ENCODE peak calls at places on chromosomes 13 and 19, in nine cellular contexts. One of them, this sample, is unnamed.

GRCh38 chr13:106373989-106374572 is 161.4 kb downstream of the EFNB2 start:
- DNase-seq in NCI-H1417: no peak
- DNase-seq in IMR-90: peak
- DNase-seq in MCF 10A: peak
- DNase-seq in ELR: no peak
- DNase-seq in activated T-cell treated with anti-CD3 and anti-CD28 coated beads, Interleukin-2, amount 50 U/mL, for 48 hours: peak
- DNase-seq in endothelial cell: no peak
- DNase-seq in right lobe of liver: no peak
- DNase-seq in CD8-positive, alpha-beta T cell: no peak
- DNase-seq in this sample: peak

GRCh38 chr13:23455401-23456185 is 22.1 kb upstream of the SACS start:
- DNase-seq in CD8-positive, alpha-beta T cell: no peak
- DNase-seq in right lobe of liver: peak
- DNase-seq in MCF 10A: peak
- DNase-seq in activated T-cell treated with anti-CD3 and anti-CD28 coated beads, Interleukin-2, amount 50 U/mL, for 48 hours: no peak
- DNase-seq in endothelial cell: no peak
- DNase-seq in ELR: peak
- DNase-seq in NCI-H1417: no peak
- DNase-seq in IMR-90: no peak
- DNase-seq in this sample: peak

GRCh38 chr13:112251930-112252585 is 124.1 kb upstream of the SPACA7 start:
- DNase-seq in right lobe of liver: no peak
- DNase-seq in CD8-positive, alpha-beta T cell: no peak
- DNase-seq in NCI-H1417: no peak
- DNase-seq in IMR-90: no peak
- DNase-seq in ELR: no peak
- DNase-seq in endothelial cell: no peak
- DNase-seq in MCF 10A: no peak
- DNase-seq in activated T-cell treated with anti-CD3 and anti-CD28 coated beads, Interleukin-2, amount 50 U/mL, for 48 hours: no peak
- DNase-seq in this sample: no peak

GRCh38 chr19:46009530-46010510 is 13.0 kb downstream of the PGLYRP1 start:
- DNase-seq in ELR: peak
- DNase-seq in endothelial cell: peak
- DNase-seq in right lobe of liver: peak
- DNase-seq in activated T-cell treated with anti-CD3 and anti-CD28 coated beads, Interleukin-2, amount 50 U/mL, for 48 hours: peak
- DNase-seq in NCI-H1417: peak
- DNase-seq in MCF 10A: peak
- DNase-seq in IMR-90: peak
- DNase-seq in CD8-positive, alpha-beta T cell: peak
- DNase-seq in this sample: peak

GRCh38 chr13:33057019-33057785 is 41.0 kb downstream of the KL start:
- DNase-seq in IMR-90: peak
- DNase-seq in MCF 10A: peak
- DNase-seq in CD8-positive, alpha-beta T cell: no peak
- DNase-seq in right lobe of liver: no peak
- DNase-seq in activated T-cell treated with anti-CD3 and anti-CD28 coated beads, Interleukin-2, amount 50 U/mL, for 48 hours: no peak
- DNase-seq in endothelial cell: peak
- DNase-seq in ELR: peak
- DNase-seq in NCI-H1417: no peak
- DNase-seq in this sample: peak

GRCh38 chr19:17156947-17157302 is 58.2 kb upstream of the USE1 start:
- DNase-seq in CD8-positive, alpha-beta T cell: no peak
- DNase-seq in MCF 10A: no peak
- DNase-seq in IMR-90: no peak
- DNase-seq in NCI-H1417: no peak
- DNase-seq in right lobe of liver: no peak
- DNase-seq in activated T-cell treated with anti-CD3 and anti-CD28 coated beads, Interleukin-2, amount 50 U/mL, for 48 hours: no peak
- DNase-seq in ELR: no peak
- DNase-seq in endothelial cell: no peak
- DNase-seq in this sample: no peak

GRCh38 chr19:41548954-41549688 is 26.8 kb upstream of the CEACAM21 start:
- DNase-seq in right lobe of liver: no peak
- DNase-seq in ELR: no peak
- DNase-seq in NCI-H1417: no peak
- DNase-seq in activated T-cell treated with anti-CD3 and anti-CD28 coated beads, Interleukin-2, amount 50 U/mL, for 48 hours: peak
- DNase-seq in MCF 10A: no peak
- DNase-seq in IMR-90: no peak
- DNase-seq in endothelial cell: peak
- DNase-seq in CD8-positive, alpha-beta T cell: peak
- DNase-seq in this sample: no peak

GRCh38 chr13:113520571-113520970 is 30.1 kb upstream of the DCUN1D2 start:
- DNase-seq in MCF 10A: no peak
- DNase-seq in ELR: no peak
- DNase-seq in CD8-positive, alpha-beta T cell: no peak
- DNase-seq in NCI-H1417: no peak
- DNase-seq in right lobe of liver: no peak
- DNase-seq in endothelial cell: no peak
- DNase-seq in IMR-90: no peak
- DNase-seq in activated T-cell treated with anti-CD3 and anti-CD28 coated beads, Interleukin-2, amount 50 U/mL, for 48 hours: no peak
- DNase-seq in this sample: no peak

GRCh38 chr19:47124937-47125668 is 5.5 kb upstream of the SAE1 start:
- DNase-seq in CD8-positive, alpha-beta T cell: no peak
- DNase-seq in NCI-H1417: peak
- DNase-seq in endothelial cell: no peak
- DNase-seq in activated T-cell treated with anti-CD3 and anti-CD28 coated beads, Interleukin-2, amount 50 U/mL, for 48 hours: peak
- DNase-seq in IMR-90: peak
- DNase-seq in MCF 10A: peak
- DNase-seq in right lobe of liver: no peak
- DNase-seq in ELR: peak
- DNase-seq in this sample: peak

GRCh38 chr13:98312606-98313005 is 135.5 kb upstream of the RNF113B start:
- DNase-seq in NCI-H1417: no peak
- DNase-seq in MCF 10A: no peak
- DNase-seq in endothelial cell: no peak
- DNase-seq in CD8-positive, alpha-beta T cell: no peak
- DNase-seq in right lobe of liver: no peak
- DNase-seq in activated T-cell treated with anti-CD3 and anti-CD28 coated beads, Interleukin-2, amount 50 U/mL, for 48 hours: no peak
- DNase-seq in IMR-90: peak
- DNase-seq in ELR: no peak
- DNase-seq in this sample: no peak

GRCh38 chr19:42443944-42444398 is 1.2 kb upstream of the CXCL17 start:
- DNase-seq in activated T-cell treated with anti-CD3 and anti-CD28 coated beads, Interleukin-2, amount 50 U/mL, for 48 hours: no peak
- DNase-seq in NCI-H1417: peak
- DNase-seq in MCF 10A: no peak
- DNase-seq in ELR: no peak
- DNase-seq in IMR-90: no peak
- DNase-seq in endothelial cell: no peak
- DNase-seq in CD8-positive, alpha-beta T cell: no peak
- DNase-seq in right lobe of liver: no peak
- DNase-seq in this sample: peak

GRCh38 chr19:16394681-16395375 is 70.2 kb downstream of the KLF2 start:
- DNase-seq in activated T-cell treated with anti-CD3 and anti-CD28 coated beads, Interleukin-2, amount 50 U/mL, for 48 hours: no peak
- DNase-seq in NCI-H1417: no peak
- DNase-seq in ELR: no peak
- DNase-seq in CD8-positive, alpha-beta T cell: no peak
- DNase-seq in endothelial cell: no peak
- DNase-seq in MCF 10A: no peak
- DNase-seq in right lobe of liver: peak
- DNase-seq in IMR-90: peak
- DNase-seq in this sample: no peak

GRCh38 chr13:105759467-105759866 is 776.0 kb downstream of the EFNB2 start:
- DNase-seq in MCF 10A: no peak
- DNase-seq in NCI-H1417: no peak
- DNase-seq in CD8-positive, alpha-beta T cell: no peak
- DNase-seq in right lobe of liver: no peak
- DNase-seq in IMR-90: no peak
- DNase-seq in activated T-cell treated with anti-CD3 and anti-CD28 coated beads, Interleukin-2, amount 50 U/mL, for 48 hours: no peak
- DNase-seq in ELR: no peak
- DNase-seq in endothelial cell: no peak
- DNase-seq in this sample: no peak

GRCh38 chr19:3113100-3114017 is 19.2 kb downstream of the GNA11 start:
- DNase-seq in IMR-90: no peak
- DNase-seq in right lobe of liver: no peak
- DNase-seq in activated T-cell treated with anti-CD3 and anti-CD28 coated beads, Interleukin-2, amount 50 U/mL, for 48 hours: no peak
- DNase-seq in MCF 10A: no peak
- DNase-seq in endothelial cell: no peak
- DNase-seq in ELR: no peak
- DNase-seq in CD8-positive, alpha-beta T cell: peak
- DNase-seq in NCI-H1417: no peak
- DNase-seq in this sample: no peak

GRCh38 chr13:99269627-99270252 is 11.6 kb upstream of the GPR18 start:
- DNase-seq in endothelial cell: no peak
- DNase-seq in right lobe of liver: no peak
- DNase-seq in IMR-90: peak
- DNase-seq in ELR: peak
- DNase-seq in MCF 10A: peak
- DNase-seq in CD8-positive, alpha-beta T cell: peak
- DNase-seq in NCI-H1417: peak
- DNase-seq in activated T-cell treated with anti-CD3 and anti-CD28 coated beads, Interleukin-2, amount 50 U/mL, for 48 hours: no peak
- DNase-seq in this sample: peak

GRCh38 chr19:46898731-46899130 is 37.9 kb downstream of the ARHGAP35 start:
- DNase-seq in CD8-positive, alpha-beta T cell: no peak
- DNase-seq in NCI-H1417: no peak
- DNase-seq in right lobe of liver: no peak
- DNase-seq in ELR: peak
- DNase-seq in IMR-90: peak
- DNase-seq in MCF 10A: no peak
- DNase-seq in endothelial cell: peak
- DNase-seq in activated T-cell treated with anti-CD3 and anti-CD28 coated beads, Interleukin-2, amount 50 U/mL, for 48 hours: no peak
- DNase-seq in this sample: no peak

GRCh38 chr13:19680751-19681150 is 47.3 kb downstream of the MPHOSPH8 start:
- DNase-seq in MCF 10A: no peak
- DNase-seq in NCI-H1417: no peak
- DNase-seq in IMR-90: peak
- DNase-seq in ELR: peak
- DNase-seq in activated T-cell treated with anti-CD3 and anti-CD28 coated beads, Interleukin-2, amount 50 U/mL, for 48 hours: no peak
- DNase-seq in CD8-positive, alpha-beta T cell: no peak
- DNase-seq in right lobe of liver: no peak
- DNase-seq in endothelial cell: no peak
- DNase-seq in this sample: no peak

GRCh38 chr19:373391-374182 is 29.0 kb upstream of the MIER2 start:
- DNase-seq in NCI-H1417: no peak
- DNase-seq in activated T-cell treated with anti-CD3 and anti-CD28 coated beads, Interleukin-2, amount 50 U/mL, for 48 hours: no peak
- DNase-seq in right lobe of liver: no peak
- DNase-seq in endothelial cell: no peak
- DNase-seq in CD8-positive, alpha-beta T cell: no peak
- DNase-seq in MCF 10A: no peak
- DNase-seq in ELR: no peak
- DNase-seq in IMR-90: no peak
- DNase-seq in this sample: no peak

GRCh38 chr13:26497991-26498423 is 59.5 kb upstream of the WASF3 start:
- DNase-seq in endothelial cell: no peak
- DNase-seq in right lobe of liver: no peak
- DNase-seq in ELR: peak
- DNase-seq in CD8-positive, alpha-beta T cell: no peak
- DNase-seq in IMR-90: peak
- DNase-seq in MCF 10A: peak
- DNase-seq in NCI-H1417: no peak
- DNase-seq in activated T-cell treated with anti-CD3 and anti-CD28 coated beads, Interleukin-2, amount 50 U/mL, for 48 hours: no peak
- DNase-seq in this sample: no peak

GRCh38 chr13:99225078-99225477 is 24.4 kb downstream of the UBAC2 start:
- DNase-seq in activated T-cell treated with anti-CD3 and anti-CD28 coated beads, Interleukin-2, amount 50 U/mL, for 48 hours: no peak
- DNase-seq in NCI-H1417: no peak
- DNase-seq in endothelial cell: no peak
- DNase-seq in IMR-90: no peak
- DNase-seq in ELR: no peak
- DNase-seq in MCF 10A: no peak
- DNase-seq in CD8-positive, alpha-beta T cell: no peak
- DNase-seq in right lobe of liver: no peak
- DNase-seq in this sample: no peak

GRCh38 chr13:75670496-75670895 is 34.4 kb downstream of the LMO7 start:
- DNase-seq in CD8-positive, alpha-beta T cell: no peak
- DNase-seq in IMR-90: peak
- DNase-seq in endothelial cell: no peak
- DNase-seq in MCF 10A: peak
- DNase-seq in NCI-H1417: no peak
- DNase-seq in ELR: peak
- DNase-seq in right lobe of liver: no peak
- DNase-seq in activated T-cell treated with anti-CD3 and anti-CD28 coated beads, Interleukin-2, amount 50 U/mL, for 48 hours: no peak
- DNase-seq in this sample: no peak

GRCh38 chr13:111652676-111653075 is 332.2 kb downstream of the TEX29 start:
- DNase-seq in IMR-90: no peak
- DNase-seq in endothelial cell: peak
- DNase-seq in right lobe of liver: no peak
- DNase-seq in MCF 10A: no peak
- DNase-seq in CD8-positive, alpha-beta T cell: no peak
- DNase-seq in activated T-cell treated with anti-CD3 and anti-CD28 coated beads, Interleukin-2, amount 50 U/mL, for 48 hours: no peak
- DNase-seq in NCI-H1417: no peak
- DNase-seq in ELR: no peak
- DNase-seq in this sample: no peak

GRCh38 chr19:42284641-42285341 is 15.7 kb downstream of the CIC start:
- DNase-seq in MCF 10A: no peak
- DNase-seq in CD8-positive, alpha-beta T cell: no peak
- DNase-seq in NCI-H1417: peak
- DNase-seq in endothelial cell: no peak
- DNase-seq in activated T-cell treated with anti-CD3 and anti-CD28 coated beads, Interleukin-2, amount 50 U/mL, for 48 hours: peak
- DNase-seq in right lobe of liver: peak
- DNase-seq in IMR-90: no peak
- DNase-seq in ELR: peak
- DNase-seq in this sample: peak

GRCh38 chr13:99916366-99917103 is 55.0 kb downstream of the ZIC5 start:
- DNase-seq in IMR-90: peak
- DNase-seq in MCF 10A: peak
- DNase-seq in right lobe of liver: no peak
- DNase-seq in CD8-positive, alpha-beta T cell: no peak
- DNase-seq in ELR: peak
- DNase-seq in NCI-H1417: peak
- DNase-seq in activated T-cell treated with anti-CD3 and anti-CD28 coated beads, Interleukin-2, amount 50 U/mL, for 48 hours: no peak
- DNase-seq in endothelial cell: peak
- DNase-seq in this sample: peak

GRCh38 chr13:114339779-114340534 is 25.7 kb downstream of the CHAMP1 start:
- DNase-seq in NCI-H1417: peak
- DNase-seq in MCF 10A: peak
- DNase-seq in right lobe of liver: no peak
- DNase-seq in CD8-positive, alpha-beta T cell: peak
- DNase-seq in IMR-90: peak
- DNase-seq in ELR: peak
- DNase-seq in endothelial cell: no peak
- DNase-seq in activated T-cell treated with anti-CD3 and anti-CD28 coated beads, Interleukin-2, amount 50 U/mL, for 48 hours: peak
- DNase-seq in this sample: peak

GRCh38 chr13:34640179-34640929 is 301.7 kb upstream of the NBEA start:
- DNase-seq in NCI-H1417: no peak
- DNase-seq in endothelial cell: no peak
- DNase-seq in activated T-cell treated with anti-CD3 and anti-CD28 coated beads, Interleukin-2, amount 50 U/mL, for 48 hours: no peak
- DNase-seq in ELR: no peak
- DNase-seq in IMR-90: no peak
- DNase-seq in MCF 10A: no peak
- DNase-seq in CD8-positive, alpha-beta T cell: no peak
- DNase-seq in right lobe of liver: no peak
- DNase-seq in this sample: no peak

GRCh38 chr19:38079926-38080380 is 144.1 kb downstream of the DPF1 start:
- DNase-seq in CD8-positive, alpha-beta T cell: no peak
- DNase-seq in activated T-cell treated with anti-CD3 and anti-CD28 coated beads, Interleukin-2, amount 50 U/mL, for 48 hours: no peak
- DNase-seq in right lobe of liver: no peak
- DNase-seq in NCI-H1417: peak
- DNase-seq in endothelial cell: no peak
- DNase-seq in IMR-90: peak
- DNase-seq in ELR: peak
- DNase-seq in MCF 10A: peak
- DNase-seq in this sample: peak

GRCh38 chr13:74696148-74696922 is 562.1 kb upstream of the KLF12 start:
- DNase-seq in CD8-positive, alpha-beta T cell: no peak
- DNase-seq in right lobe of liver: no peak
- DNase-seq in IMR-90: no peak
- DNase-seq in MCF 10A: no peak
- DNase-seq in ELR: no peak
- DNase-seq in NCI-H1417: no peak
- DNase-seq in activated T-cell treated with anti-CD3 and anti-CD28 coated beads, Interleukin-2, amount 50 U/mL, for 48 hours: no peak
- DNase-seq in endothelial cell: no peak
- DNase-seq in this sample: no peak

GRCh38 chr19:17855333-17856152 is 4.2 kb upstream of the RPL18A start:
- DNase-seq in CD8-positive, alpha-beta T cell: peak
- DNase-seq in ELR: peak
- DNase-seq in MCF 10A: peak
- DNase-seq in right lobe of liver: peak
- DNase-seq in IMR-90: peak
- DNase-seq in activated T-cell treated with anti-CD3 and anti-CD28 coated beads, Interleukin-2, amount 50 U/mL, for 48 hours: peak
- DNase-seq in NCI-H1417: peak
- DNase-seq in endothelial cell: peak
- DNase-seq in this sample: peak

GRCh38 chr19:19405919-19406877 is 723 bp downstream of the GATAD2A start:
- DNase-seq in endothelial cell: peak
- DNase-seq in NCI-H1417: peak
- DNase-seq in CD8-positive, alpha-beta T cell: peak
- DNase-seq in activated T-cell treated with anti-CD3 and anti-CD28 coated beads, Interleukin-2, amount 50 U/mL, for 48 hours: peak
- DNase-seq in MCF 10A: peak
- DNase-seq in IMR-90: peak
- DNase-seq in ELR: peak
- DNase-seq in right lobe of liver: peak
- DNase-seq in this sample: peak

GRCh38 chr19:709965-710714 is 1.4 kb downstream of the PALM start:
- DNase-seq in IMR-90: no peak
- DNase-seq in MCF 10A: no peak
- DNase-seq in endothelial cell: no peak
- DNase-seq in ELR: no peak
- DNase-seq in CD8-positive, alpha-beta T cell: no peak
- DNase-seq in right lobe of liver: no peak
- DNase-seq in NCI-H1417: no peak
- DNase-seq in activated T-cell treated with anti-CD3 and anti-CD28 coated beads, Interleukin-2, amount 50 U/mL, for 48 hours: no peak
- DNase-seq in this sample: no peak